ENCODE peak calls at places on chromosomes 1 and 21, in nine cellular contexts. Y is GM23248, S is HCT116, N is neural progenitor cell, P is A673, D is endothelial cell of umbilical vein, W is PC-9, L is MM.1S, I is hepatocyte. V is an unnamed sample.

GRCh38 chr1:96845464-96845863 is 123.9 kb downstream of the PTBP2 start:
- DNase-seq in Y (peak), S (peak), N (peak), P (peak), D (peak), W (no peak), L (no peak), I (peak), V (no peak)

GRCh38 chr1:59013276-59013927 is 229.6 kb upstream of the JUN start:
- DNase-seq in Y (peak), S (no peak), N (peak), P (peak), D (peak), W (no peak), L (peak), I (peak), V (peak)

GRCh38 chr1:106290805-106291537 is 765.5 kb upstream of the PRMT6 start:
- DNase-seq in Y (no peak), S (no peak), N (no peak), P (peak), D (no peak), W (no peak), L (no peak), I (no peak), V (no peak)

GRCh38 chr1:192489046-192489445 is 86.5 kb upstream of the RGS1 start:
- DNase-seq in Y (peak), S (no peak), N (no peak), P (peak), D (peak), W (no peak), L (no peak), I (no peak), V (peak)

GRCh38 chr1:100927276-100927675 is 31.4 kb downstream of the SLC30A7 start:
- DNase-seq in Y (no peak), S (no peak), N (no peak), P (no peak), D (no peak), W (no peak), L (no peak), I (no peak), V (no peak)

GRCh38 chr1:32331549-32331948 is 4.5 kb downstream of the MARCKSL1 start:
- DNase-seq in Y (no peak), S (no peak), N (no peak), P (no peak), D (no peak), W (no peak), L (no peak), I (no peak), V (no peak)

GRCh38 chr1:34987018-34987417 is 1.9 kb upstream of the TMEM35B start:
- DNase-seq in Y (peak), S (no peak), N (no peak), P (no peak), D (no peak), W (no peak), L (no peak), I (no peak), V (peak)

GRCh38 chr1:183699643-183700160 is 46.6 kb upstream of the APOBEC4 start:
- DNase-seq in Y (no peak), S (no peak), N (peak), P (no peak), D (no peak), W (peak), L (no peak), I (peak), V (peak)

GRCh38 chr1:152960452-152961044 is 9.9 kb upstream of the SPRR4 start:
- DNase-seq in Y (no peak), S (no peak), N (no peak), P (no peak), D (no peak), W (no peak), L (no peak), I (no peak), V (no peak)

GRCh38 chr1:31413405-31414005 is 492 bp downstream of the SERINC2 start:
- DNase-seq in Y (peak), S (no peak), N (peak), P (no peak), D (peak), W (no peak), L (peak), I (peak), V (peak)

GRCh38 chr1:53061123-53061858 is 722 bp upstream of the PODN start:
- DNase-seq in Y (peak), S (no peak), N (no peak), P (no peak), D (no peak), W (no peak), L (no peak), I (no peak), V (no peak)

GRCh38 chr1:92476071-92476607 is 10.6 kb downstream of the GFI1 start:
- DNase-seq in Y (no peak), S (no peak), N (no peak), P (no peak), D (no peak), W (no peak), L (no peak), I (no peak), V (no peak)

GRCh38 chr1:8702848-8703810 is 114.3 kb downstream of the RERE start:
- DNase-seq in Y (peak), S (peak), N (peak), P (peak), D (peak), W (peak), L (peak), I (peak), V (peak)

GRCh38 chr1:8698012-8698411 is 119.4 kb downstream of the RERE start:
- DNase-seq in Y (no peak), S (no peak), N (no peak), P (no peak), D (no peak), W (no peak), L (no peak), I (no peak), V (no peak)

GRCh38 chr1:8702121-8702520 is 115.3 kb downstream of the RERE start:
- DNase-seq in Y (peak), S (no peak), N (peak), P (peak), D (peak), W (peak), L (peak), I (peak), V (peak)

GRCh38 chr1:8698937-8699447 is 118.4 kb downstream of the RERE start:
- DNase-seq in Y (no peak), S (no peak), N (no peak), P (no peak), D (no peak), W (peak), L (no peak), I (no peak), V (no peak)

GRCh38 chr1:8699679-8700078 is 117.8 kb downstream of the RERE start:
- DNase-seq in Y (no peak), S (no peak), N (no peak), P (no peak), D (no peak), W (no peak), L (no peak), I (no peak), V (no peak)
- H3K4me3 ChIP-seq in Y (no peak), S (no peak), N (no peak), P (no peak), D (no peak), W (no peak), L (no peak), I (no peak), V (no peak)

GRCh38 chr1:228940526-228940925 is 205.2 kb downstream of the RHOU start:
- DNase-seq in Y (no peak), S (no peak), N (peak), P (no peak), D (no peak), W (no peak), L (no peak), I (no peak), V (no peak)

GRCh38 chr1:228937851-228938247 is 202.6 kb downstream of the RHOU start:
- DNase-seq in Y (no peak), S (no peak), N (peak), P (no peak), D (no peak), W (no peak), L (no peak), I (no peak), V (peak)

GRCh38 chr1:228938248-228938891 is 203.1 kb downstream of the RHOU start:
- DNase-seq in Y (no peak), S (no peak), N (no peak), P (no peak), D (peak), W (no peak), L (no peak), I (no peak), V (no peak)

GRCh38 chr1:228939881-228940392 is 204.7 kb downstream of the RHOU start:
- DNase-seq in Y (no peak), S (no peak), N (no peak), P (no peak), D (no peak), W (no peak), L (no peak), I (no peak), V (no peak)

DNA sequence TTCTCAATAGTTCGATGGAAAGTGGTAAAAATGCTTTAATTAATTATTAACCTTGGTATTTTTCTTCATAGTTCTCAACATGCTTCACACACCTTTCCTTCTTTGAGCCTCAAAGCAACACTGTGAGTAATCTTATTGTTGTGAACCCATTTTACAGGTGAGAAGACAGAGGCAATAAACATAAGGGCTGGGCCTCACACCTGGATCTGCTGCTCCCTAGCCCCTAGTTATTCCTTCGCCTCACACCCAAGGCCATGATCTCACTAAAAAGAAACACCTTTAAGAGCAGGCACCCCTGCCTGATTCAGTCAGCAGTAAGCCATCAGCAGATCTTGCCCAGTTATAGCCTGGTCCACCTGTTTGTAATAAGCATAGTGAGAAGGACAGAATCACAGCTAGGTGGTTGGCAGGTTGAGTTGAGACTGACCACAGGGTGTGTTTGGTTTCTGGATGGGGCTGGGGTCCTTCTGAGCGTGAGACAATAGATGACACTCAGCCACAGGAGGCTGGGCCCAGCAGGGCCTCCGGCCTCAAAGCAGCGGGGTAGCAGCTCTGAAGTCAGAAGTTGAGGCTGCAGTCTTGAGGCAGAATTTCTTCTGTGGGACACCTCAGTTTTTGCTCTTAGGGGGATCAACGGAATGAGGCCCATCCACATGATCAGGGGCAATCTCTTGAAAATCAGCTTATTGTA is 203.9 kb downstream of the RHOU start:
- DNase-seq in Y (no peak), S (no peak), N (no peak), P (no peak), D (no peak), W (no peak), L (no peak), I (no peak), V (no peak)
- H3K27ac ChIP-seq in Y (no peak), S (no peak), N (no peak), P (no peak), D (no peak), W (no peak), L (no peak), I (no peak), V (no peak)

DNA sequence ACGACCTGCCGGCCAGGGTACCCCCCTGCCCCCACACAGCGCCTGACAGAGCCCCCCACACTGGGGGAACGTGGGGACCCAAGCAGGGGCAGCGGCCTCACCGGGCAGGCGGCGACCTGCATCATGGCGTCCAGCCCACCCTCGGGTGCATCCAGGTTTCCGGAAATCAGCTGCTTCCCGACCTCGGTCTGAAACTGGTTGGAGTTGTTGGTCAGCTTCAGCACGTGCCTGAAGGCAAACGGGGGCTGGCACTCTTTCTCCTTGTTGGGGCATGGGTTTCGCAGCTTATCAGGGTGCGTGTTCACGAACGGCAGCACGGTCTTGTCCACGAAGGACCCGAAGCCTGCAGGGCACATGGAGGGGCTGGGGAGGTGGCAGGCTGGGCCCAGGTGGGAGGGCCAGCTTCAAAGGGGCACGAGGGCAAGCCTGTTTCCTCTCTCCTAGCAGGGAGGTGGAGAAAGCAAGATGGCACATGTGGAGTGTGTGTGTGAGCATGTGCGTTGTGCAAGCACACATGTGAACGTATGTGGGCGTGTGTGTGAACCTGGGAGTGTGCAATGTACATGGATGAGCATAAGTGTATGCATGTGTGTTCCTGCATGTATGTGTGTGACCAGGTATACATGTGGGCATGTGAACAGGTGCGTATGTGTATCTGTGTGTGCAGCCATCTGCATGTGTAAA is 19.2 kb downstream of the ITGB2 start:
- DNase-seq in Y (no peak), S (no peak), N (no peak), P (no peak), D (no peak), W (no peak), L (no peak), I (no peak), V (no peak)
- TF ChIP-seq EZH2 in Y (no peak), S (no peak), N (no peak), P (no peak), D (no peak), W (no peak), L (no peak), I (no peak), V (no peak)

GRCh38 chr1:24875976-24876609 is 54.0 kb downstream of the RUNX3 start:
- DNase-seq in Y (no peak), S (no peak), N (no peak), P (no peak), D (no peak), W (no peak), L (no peak), I (no peak), V (no peak)
- H3K4me3 ChIP-seq in Y (no peak), S (no peak), N (no peak), P (no peak), D (no peak), W (no peak), L (no peak), I (no peak), V (no peak)

GRCh38 chr21:40128891-40129290 is 261.7 kb downstream of the PCP4 start:
- DNase-seq in Y (no peak), S (no peak), N (no peak), P (no peak), D (no peak), W (no peak), L (no peak), I (no peak), V (no peak)
- H3K27ac ChIP-seq in Y (no peak), S (no peak), N (no peak), P (no peak), D (no peak), W (no peak), L (no peak), I (no peak), V (no peak)

GRCh38 chr1:200033511-200034261 is 6.2 kb downstream of the NR5A2 start:
- DNase-seq in Y (no peak), S (no peak), N (peak), P (no peak), D (no peak), W (no peak), L (no peak), I (peak), V (peak)
- TF ChIP-seq EZH2 in Y (peak), S (no peak), N (peak), P (no peak), D (no peak), W (no peak), L (no peak), I (peak), V (peak)

GRCh38 chr1:65265296-65266271 is 43.8 kb upstream of the DNAJC6 start:
- DNase-seq in Y (peak), S (no peak), N (peak), P (peak), D (peak), W (no peak), L (peak), I (peak), V (peak)
- H3K4me3 ChIP-seq in Y (peak), S (no peak), N (peak), P (peak), D (peak), W (no peak), L (peak), I (peak), V (peak)

GRCh38 chr1:226117330-226117729 is 54.8 kb downstream of the H3-3A start:
- DNase-seq in Y (no peak), S (no peak), N (no peak), P (no peak), D (no peak), W (no peak), L (no peak), I (no peak), V (no peak)
- H3K27ac ChIP-seq in Y (no peak), S (no peak), N (no peak), P (no peak), D (no peak), W (no peak), L (no peak), I (no peak), V (no peak)

V was measured in fibroblast of lung.